ENCODE peak calls at places on chromosome 6, in eight cellular contexts. O is tibial nerve; Q is cardiac muscle cell; W is substantia nigra; J is transverse colon; M is heart right ventricle; Z is OCI-LY7; A is effector memory CD4-positive, alpha-beta T cell. G is an unnamed sample.
A peak's percentile ranks its signal among the peaks of the same experiment; 100 is the strongest.

GRCh38 chr6:87481936-87482335 is 9.2 kb downstream of the SLC35A1 start:
- DNase-seq in O (no peak), Q (no peak), W (no peak), J (no peak), M (no peak), Z (no peak), A (no peak), G (no peak)

GRCh38 chr6:157672726-157673412 is 150.2 kb upstream of the SNX9 start:
- DNase-seq in O (no peak), Q (no peak), W (no peak), J (no peak), M (no peak), Z (no peak), A (no peak), G (no peak)

GRCh38 chr6:57142178-57142525 is 30.0 kb upstream of the BAG2 start:
- DNase-seq in O (no peak), Q (no peak), W (no peak), J (no peak), M (no peak), Z (no peak), A (no peak), G (no peak)

GRCh38 chr6:142240203-142240602 is 61.6 kb upstream of the ADGRG6 start:
- DNase-seq in O (no peak), Q (no peak), W (no peak), J (no peak), M (no peak), Z (no peak), A (no peak), G (no peak)

GRCh38 chr6:13766201-13766634 is 48.1 kb downstream of the MCUR1 start:
- DNase-seq in O (no peak), Q (no peak), W (no peak), J (no peak), M (no peak), Z (no peak), A (no peak), G (no peak)

GRCh38 chr6:56263586-56264295 is 16.4 kb upstream of the COL21A1 start:
- DNase-seq in O (no peak), Q (no peak), W (no peak), J (no peak), M (no peak), Z (no peak), A (no peak), G (no peak)

GRCh38 chr6:146526192-146526591 is 17.4 kb upstream of the RAB32 start:
- DNase-seq in O (no peak), Q (no peak), W (no peak), J (no peak), M (no peak), Z (no peak), A (no peak), G (no peak)

GRCh38 chr6:19478273-19478672 is 358.9 kb upstream of the ID4 start:
- DNase-seq in O (no peak), Q (no peak), W (no peak), J (no peak), M (no peak), Z (no peak), A (no peak), G (no peak)

GRCh38 chr6:88650029-88650619 is 313.3 kb downstream of the RNGTT start:
- DNase-seq in O (no peak), Q (no peak), W (no peak), J (no peak), M (no peak), Z (peak; percentile 46), A (no peak), G (no peak)

GRCh38 chr6:140921366-140922226 is 1211.1 kb upstream of the GJE1 start:
- DNase-seq in O (no peak), Q (peak; percentile 68), W (no peak), J (peak; percentile 19), M (peak; percentile 22), Z (peak; percentile 45), A (no peak), G (peak; percentile 8)

GRCh38 chr6:55175078-55175777 is 913 bp downstream of the HCRTR2 start:
- DNase-seq in O (no peak), Q (no peak), W (no peak), J (no peak), M (no peak), Z (no peak), A (no peak), G (no peak)

GRCh38 chr6:165685302-165685701 is 22.3 kb upstream of the PDE10A start:
- DNase-seq in O (no peak), Q (no peak), W (no peak), J (no peak), M (no peak), Z (no peak), A (no peak), G (no peak)

GRCh38 chr6:85390105-85390728 is 59.7 kb upstream of the NT5E start:
- DNase-seq in O (no peak), Q (no peak), W (no peak), J (peak; percentile 52), M (no peak), Z (no peak), A (no peak), G (no peak)

GRCh38 chr6:113672691-113673149 is 184.4 kb upstream of the MARCKS start:
- DNase-seq in O (peak; percentile 49), Q (no peak), W (no peak), J (no peak), M (peak; percentile 31), Z (no peak), A (no peak), G (peak; percentile 8)

GRCh38 chr6:85049282-85049681 is 284.9 kb upstream of the TBX18 start:
- DNase-seq in O (no peak), Q (no peak), W (no peak), J (no peak), M (no peak), Z (no peak), A (no peak), G (no peak)

GRCh38 chr6:74607934-74608333 is 597.9 kb downstream of the COL12A1 start:
- DNase-seq in O (no peak), Q (no peak), W (no peak), J (no peak), M (no peak), Z (no peak), A (no peak), G (no peak)
- H3K27ac ChIP-seq in O (no peak overlapping the region), Q (no peak overlapping the region), W (no peak overlapping the region), J (no peak overlapping the region), M (no peak overlapping the region), Z (no peak overlapping the region), A (no peak overlapping the region), G (no peak overlapping the region)

DNA sequence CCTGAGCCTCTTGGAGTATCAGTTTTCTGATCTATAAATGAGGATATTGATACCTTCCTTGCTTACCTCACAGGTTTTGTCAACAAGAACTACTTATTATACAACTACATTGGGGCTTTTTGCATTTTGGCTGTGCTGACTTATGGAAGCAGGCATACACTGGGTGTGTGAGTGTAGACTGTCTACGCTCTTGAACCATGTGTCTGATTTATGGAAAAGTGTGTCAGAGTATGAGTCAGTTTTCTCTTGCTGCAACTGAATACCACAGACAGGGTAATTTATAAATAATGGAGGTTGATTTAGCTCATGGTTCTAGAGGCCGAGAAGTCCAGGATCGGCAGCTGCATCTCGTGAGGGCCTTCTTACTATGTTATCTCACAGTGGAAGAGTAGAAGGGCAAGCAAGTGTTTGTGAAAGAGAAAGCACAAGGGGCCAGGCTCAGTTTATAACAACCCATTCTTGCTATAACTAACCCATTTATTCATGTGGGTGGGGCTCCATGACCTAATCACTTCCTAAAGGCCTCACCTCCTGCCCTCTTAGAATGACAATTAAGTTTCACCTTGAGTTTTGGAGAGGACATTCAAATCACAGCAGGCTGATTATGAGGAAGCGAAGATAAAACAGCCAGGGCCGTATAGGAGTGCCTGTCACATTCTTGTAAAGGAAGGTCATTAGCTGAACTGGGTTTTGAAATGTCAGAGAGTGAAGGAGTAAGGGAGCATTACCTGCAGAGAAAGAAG is 6.8 kb downstream of the GPR31 start:
- DNase-seq in O (no peak), Q (no peak), W (no peak), J (no peak), M (no peak), Z (peak; percentile 51), A (no peak), G (no peak)
- H3K27ac ChIP-seq in O (no peak overlapping the region), Q (no peak overlapping the region), W (no peak overlapping the region), J (no peak overlapping the region), M (no peak overlapping the region), Z (peak overlapping the region; percentile 35), A (no peak overlapping the region), G (no peak overlapping the region)

DNA sequence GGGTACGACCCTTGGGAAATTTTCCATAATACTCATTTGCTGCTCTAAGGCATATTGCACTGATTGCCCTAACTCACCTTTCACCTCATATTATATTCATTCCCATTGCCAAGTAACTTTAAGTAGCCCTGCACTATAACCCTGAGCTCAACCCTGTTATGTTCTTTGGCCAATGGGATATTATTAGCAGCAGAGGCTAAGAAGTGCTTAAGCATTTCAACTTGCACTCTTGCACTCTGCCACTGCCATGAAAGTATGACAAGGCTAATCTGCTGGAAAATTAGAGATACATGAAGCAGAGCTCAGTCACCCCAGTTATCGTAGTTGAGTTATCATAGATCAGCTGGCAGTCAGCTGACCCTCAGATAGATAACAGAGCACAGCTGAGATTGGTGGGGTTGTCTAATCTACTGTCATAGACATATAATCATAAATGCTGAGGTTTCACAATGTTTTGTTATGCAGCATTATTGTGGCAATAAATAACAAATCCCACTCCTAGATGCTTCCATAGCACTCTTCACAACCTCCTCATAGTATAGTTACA is 209.4 kb upstream of the RUNX2 start:
- DNase-seq in O (no peak), Q (peak; percentile 72), W (no peak), J (no peak), M (no peak), Z (no peak), A (no peak), G (no peak)
- H3K27ac ChIP-seq in O (no peak overlapping the region), Q (peak overlapping the region; percentile 93), W (no peak overlapping the region), J (no peak overlapping the region), M (peak overlapping the region; percentile 17), Z (no peak overlapping the region), A (no peak overlapping the region), G (no peak overlapping the region)

DNA sequence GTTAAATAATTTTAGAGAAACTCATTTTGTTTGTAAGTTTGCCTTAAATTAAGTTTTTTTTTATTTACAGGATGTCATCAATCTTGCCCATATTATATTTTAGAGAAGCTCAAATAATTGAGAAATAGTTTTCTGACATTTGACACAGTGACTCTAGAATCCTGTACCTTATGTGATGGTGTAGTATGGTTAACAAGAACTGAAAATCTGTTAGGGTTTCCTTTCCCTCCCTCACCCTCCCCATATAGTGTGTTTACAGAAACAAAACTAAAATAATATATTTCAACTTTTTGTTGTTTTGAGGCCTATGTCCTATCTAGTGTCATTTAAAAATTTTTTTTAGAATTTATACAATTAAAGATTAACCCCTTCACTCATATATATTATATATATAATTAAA is 91.8 kb downstream of the SESN1 start:
- DNase-seq in O (no peak), Q (no peak), W (no peak), J (no peak), M (no peak), Z (no peak), A (no peak), G (no peak)
- H3K27ac ChIP-seq in O (peak overlapping the region; percentile 49), Q (no peak overlapping the region), W (peak overlapping the region; percentile 74), J (peak overlapping the region; percentile 80), M (no peak overlapping the region), Z (no peak overlapping the region), A (no peak overlapping the region), G (no peak overlapping the region)

DNA sequence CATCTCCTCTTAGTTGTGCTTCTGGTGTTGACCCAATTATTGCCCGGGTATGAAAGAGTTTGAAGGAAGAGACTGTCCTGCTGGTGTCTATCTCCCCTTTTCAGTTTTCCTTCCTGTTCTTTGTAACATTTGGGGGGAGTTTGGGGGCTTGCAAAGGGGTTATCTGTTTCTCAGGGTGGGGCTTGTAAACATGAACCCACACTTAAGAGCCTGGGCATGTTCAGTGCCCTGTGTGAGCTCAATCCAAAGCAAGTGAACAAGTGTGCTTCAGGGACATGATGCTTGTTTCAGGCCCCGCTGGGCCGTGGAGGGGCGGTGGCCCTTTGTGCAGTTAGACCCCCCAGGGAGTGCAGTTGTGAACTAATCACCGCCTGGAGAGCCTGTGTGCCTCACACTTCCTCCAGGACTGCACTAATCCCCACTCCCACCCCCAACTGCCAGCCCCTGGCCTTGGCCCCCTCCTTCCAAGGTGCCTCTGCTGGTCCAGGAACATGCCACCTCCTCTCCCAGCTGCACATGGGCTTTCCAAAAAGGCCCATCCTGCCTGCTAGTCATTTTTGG is 58.1 kb downstream of the RREB1 start:
- DNase-seq in O (no peak), Q (no peak), W (no peak), J (no peak), M (no peak), Z (no peak), A (no peak), G (no peak)
- H3K27ac ChIP-seq in O (no peak overlapping the region), Q (peak overlapping the region; percentile 80), W (no peak overlapping the region), J (peak overlapping the region; percentile 82), M (no peak overlapping the region), Z (no peak overlapping the region), A (no peak overlapping the region), G (no peak overlapping the region)

G was measured in neuronal stem cell.